ENCODE peak calls at places on chromosomes 11 and 22, in seven cellular contexts. C is PC-3, H is GM23248, U is GM23338, K is OCI-LY7, G is neural progenitor cell, X is MM.1S. Y is an unnamed sample.

GRCh38 chr11:14148653-14149273 is 186.2 kb downstream of the SPON1 start:
- DNase-seq in C (peak; percentile 72), H (peak; percentile 67), U (peak; percentile 30), K (peak; percentile 76), G (peak; percentile 30), X (peak; percentile 43), Y (no peak)

GRCh38 chr11:30459821-30460220 is 126.3 kb downstream of the MPPED2 start:
- DNase-seq in C (no peak), H (no peak), U (no peak), K (no peak), G (no peak), X (no peak), Y (no peak)

GRCh38 chr11:72609045-72609444 is 65.2 kb downstream of the PDE2A start:
- DNase-seq in C (peak; percentile 23), H (peak; percentile 64), U (peak; percentile 53), K (peak; percentile 52), G (peak; percentile 34), X (peak; percentile 38), Y (no peak)

GRCh38 chr11:112564228-112564955 is 303.7 kb upstream of the PLET1 start:
- DNase-seq in C (peak; percentile 38), H (peak; percentile 49), U (no peak), K (no peak), G (no peak), X (no peak), Y (no peak)

GRCh38 chr11:2886191-2886894 is 768 bp upstream of the CDKN1C start:
- DNase-seq in C (no peak), H (peak; percentile 45), U (peak; percentile 65), K (peak; percentile 30), G (peak; percentile 85), X (no peak), Y (no peak)

GRCh38 chr11:103441021-103441420 is 331.8 kb downstream of the DYNC2H1 start:
- DNase-seq in C (no peak), H (no peak), U (peak; percentile 39), K (no peak), G (no peak), X (no peak), Y (no peak)

GRCh38 chr11:1230121-1230455 is 7.2 kb downstream of the MUC5B start:
- DNase-seq in C (no peak), H (no peak), U (no peak), K (no peak), G (no peak), X (no peak), Y (no peak)

GRCh38 chr22:39994566-39995345 is at the start of gene FAM83F:
- DNase-seq in C (peak; percentile 65), H (no peak), U (peak; percentile 84), K (no peak), G (peak; percentile 78), X (no peak), Y (no peak)

GRCh38 chr22:24505337-24505736 is 10.2 kb downstream of the UPB1 start:
- DNase-seq in C (no peak), H (no peak), U (no peak), K (no peak), G (no peak), X (no peak), Y (no peak)

GRCh38 chr11:122138759-122139594 is 23.0 kb upstream of the BLID start:
- DNase-seq in C (peak; percentile 44), H (peak; percentile 42), U (peak; percentile 11), K (no peak), G (no peak), X (no peak), Y (no peak)

GRCh38 chr11:85699957-85700741 is 14.2 kb upstream of the CCDC89 start:
- DNase-seq in C (no peak), H (no peak), U (no peak), K (no peak), G (no peak), X (peak; percentile 37), Y (no peak)

GRCh38 chr22:27615408-27615807 is 186.1 kb downstream of the MN1 start:
- DNase-seq in C (no peak), H (no peak), U (no peak), K (no peak), G (no peak), X (no peak), Y (no peak)

GRCh38 chr22:49966716-49967332 is 6.3 kb downstream of the PIM3 start:
- DNase-seq in C (no peak), H (no peak), U (no peak), K (no peak), G (peak; percentile 51), X (no peak), Y (peak; percentile 51)

GRCh38 chr11:95338430-95338991 is 107.5 kb upstream of the SESN3 start:
- DNase-seq in C (no peak), H (peak; percentile 86), U (peak; percentile 51), K (no peak), G (no peak), X (no peak), Y (no peak)

GRCh38 chr11:81888391-81888790 is 845.3 kb downstream of the FAM181B start:
- DNase-seq in C (no peak), H (peak; percentile 0), U (no peak), K (no peak), G (no peak), X (no peak), Y (no peak)

GRCh38 chr11:17414317-17414737 is 25.9 kb upstream of the KCNJ11 start:
- DNase-seq in C (no peak), H (no peak), U (no peak), K (no peak), G (no peak), X (no peak), Y (no peak)

GRCh38 chr22:32999039-32999861 is 58.9 kb downstream of the SYN3 start:
- DNase-seq in C (no peak), H (no peak), U (no peak), K (no peak), G (no peak), X (no peak), Y (no peak)

GRCh38 chr11:119120639-119121007 is 757 bp upstream of the HINFP start:
- DNase-seq in C (peak; percentile 46), H (peak; percentile 55), U (no peak), K (no peak), G (peak; percentile 56), X (no peak), Y (peak; percentile 65)

GRCh38 chr11:10597877-10598341 is 29.4 kb upstream of the LYVE1 start:
- DNase-seq in C (no peak), H (no peak), U (no peak), K (no peak), G (no peak), X (peak; percentile 7), Y (no peak)

GRCh38 chr11:107780775-107781174 is 68.9 kb upstream of the SLN start:
- DNase-seq in C (peak; percentile 63), H (no peak), U (no peak), K (peak; percentile 8), G (no peak), X (peak; percentile 24), Y (no peak)

GRCh38 chr11:117712530-117712929 is 84.5 kb downstream of the DSCAML1 start:
- DNase-seq in C (no peak), H (no peak), U (no peak), K (no peak), G (no peak), X (no peak), Y (no peak)

DNA sequence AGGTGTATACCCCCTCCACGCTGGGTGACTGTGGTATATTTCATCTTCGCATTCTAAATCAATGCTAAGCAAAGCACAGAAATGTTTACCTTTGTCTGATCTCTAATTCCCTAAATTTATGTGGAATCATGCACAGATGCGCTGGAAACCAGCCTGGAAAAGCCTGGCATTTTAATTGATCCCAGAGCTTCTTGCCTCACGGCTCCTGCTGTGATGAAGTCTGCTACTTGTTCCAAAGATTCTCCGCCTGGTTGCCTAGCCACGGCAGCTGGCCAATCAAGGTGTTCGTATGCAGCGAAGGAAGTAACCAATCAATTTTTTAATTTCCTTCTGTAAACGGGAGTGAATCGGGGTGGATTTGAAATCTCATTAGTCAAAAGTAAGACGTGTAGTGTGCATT is 133.8 kb downstream of the FANCF start:
- DNase-seq in C (no peak), H (peak; percentile 85), U (peak; percentile 41), K (no peak), G (peak; percentile 56), X (no peak), Y (peak; percentile 69)
- TF ChIP-seq EZH2phosphoT487 in C (no peak), H (no peak), U (no peak), K (no peak), G (no peak), X (no peak), Y (no peak)

GRCh38 chr11:69080361-69080973 is 31.7 kb downstream of the TPCN2 start:
- DNase-seq in C (peak; percentile 93), H (peak; percentile 80), U (no peak), K (no peak), G (no peak), X (no peak), Y (no peak)

GRCh38 chr11:69079891-69080290 is 31.2 kb downstream of the TPCN2 start:
- DNase-seq in C (no peak), H (no peak), U (no peak), K (no peak), G (no peak), X (no peak), Y (no peak)

GRCh38 chr11:69076129-69076791 is 27.5 kb downstream of the TPCN2 start:
- DNase-seq in C (peak; percentile 44), H (no peak), U (no peak), K (no peak), G (no peak), X (no peak), Y (no peak)

GRCh38 chr11:69078930-69079607 is 30.3 kb downstream of the TPCN2 start:
- DNase-seq in C (no peak), H (no peak), U (no peak), K (no peak), G (no peak), X (no peak), Y (no peak)

GRCh38 chr11:69078508-69078907 is 29.8 kb downstream of the TPCN2 start:
- DNase-seq in C (no peak), H (no peak), U (no peak), K (no peak), G (no peak), X (no peak), Y (no peak)
- TF ChIP-seq EZH2phosphoT487 in C (no peak), H (no peak), U (no peak), K (no peak), G (no peak), X (no peak), Y (no peak)

GRCh38 chr22:44666207-44666585 is 35.8 kb upstream of the PRR5 start:
- DNase-seq in C (no peak), H (no peak), U (no peak), K (no peak), G (no peak), X (no peak), Y (no peak)
- TF ChIP-seq EZH2phosphoT487 in C (no peak), H (no peak), U (no peak), K (no peak), G (no peak), X (no peak), Y (no peak)

GRCh38 chr11:67488155-67488480 is 5.3 kb downstream of the AIP start:
- DNase-seq in C (no peak), H (no peak), U (no peak), K (no peak), G (no peak), X (no peak), Y (no peak)

GRCh38 chr11:67491276-67492068 is 8.6 kb downstream of the AIP start:
- DNase-seq in C (no peak), H (no peak), U (no peak), K (no peak), G (no peak), X (no peak), Y (no peak)

GRCh38 chr11:67489860-67490726 is 7.3 kb downstream of the AIP start:
- DNase-seq in C (no peak), H (no peak), U (no peak), K (no peak), G (no peak), X (no peak), Y (no peak)

GRCh38 chr11:67490727-67491065 is 7.9 kb downstream of the AIP start:
- DNase-seq in C (no peak), H (no peak), U (no peak), K (no peak), G (no peak), X (no peak), Y (no peak)

GRCh38 chr11:67489203-67489859 is 6.5 kb downstream of the AIP start:
- DNase-seq in C (no peak), H (no peak), U (no peak), K (no peak), G (no peak), X (no peak), Y (no peak)
- TF ChIP-seq EZH2phosphoT487 in C (no peak), H (no peak), U (no peak), K (no peak), G (no peak), X (no peak), Y (no peak)

Y was measured in SK-N-SH.